ENCODE peak calls at places on chromosomes 6 and 20, in eight cellular contexts. J is aorta, C is transverse colon, Q is ovary, N is HFF-Myc, X is HCT116, W is upper lobe of right lung, G is gastrocnemius medialis. M is an unnamed sample.

GRCh38 chr6:117496383-117496990 is 14.0 kb downstream of the DCBLD1 start:
- DNase-seq in J (no peak), C (no peak), Q (no peak), N (no peak), X (no peak), W (no peak), G (no peak), M (no peak)

GRCh38 chr20:31707994-31708744 is 14.5 kb downstream of the BCL2L1 start:
- DNase-seq in J (peak), C (peak), Q (no peak), N (no peak), X (no peak), W (peak), G (peak), M (no peak)

GRCh38 chr20:3165473-3166337 is 6.0 kb upstream of the FASTKD5 start:
- DNase-seq in J (peak), C (peak), Q (peak), N (no peak), X (no peak), W (no peak), G (no peak), M (no peak)

GRCh38 chr6:37241131-37241530 is 16.4 kb upstream of the TBC1D22B start:
- DNase-seq in J (no peak), C (no peak), Q (no peak), N (no peak), X (no peak), W (no peak), G (no peak), M (no peak)

GRCh38 chr6:14713966-14714631 is 531.8 kb upstream of the JARID2 start:
- DNase-seq in J (no peak), C (no peak), Q (no peak), N (no peak), X (no peak), W (no peak), G (no peak), M (no peak)

GRCh38 chr6:36499918-36500317 is 47.4 kb downstream of the STK38 start:
- DNase-seq in J (no peak), C (no peak), Q (no peak), N (no peak), X (no peak), W (no peak), G (no peak), M (no peak)

GRCh38 chr6:163085426-163085825 is 329.1 kb upstream of the QKI start:
- DNase-seq in J (no peak), C (no peak), Q (no peak), N (no peak), X (no peak), W (no peak), G (no peak), M (no peak)

GRCh38 chr6:43276180-43277082 is 21.6 kb upstream of the SLC22A7 start:
- DNase-seq in J (no peak), C (peak), Q (no peak), N (no peak), X (no peak), W (no peak), G (no peak), M (no peak)

GRCh38 chr6:165718486-165718885 is 55.4 kb upstream of the PDE10A start:
- DNase-seq in J (no peak), C (no peak), Q (no peak), N (no peak), X (no peak), W (no peak), G (no peak), M (peak)

GRCh38 chr6:91268941-91269340 is 682.1 kb upstream of the MAP3K7 start:
- DNase-seq in J (no peak), C (no peak), Q (no peak), N (no peak), X (no peak), W (no peak), G (no peak), M (no peak)

GRCh38 chr20:59784365-59785117 is 148.9 kb downstream of the SYCP2 start:
- DNase-seq in J (no peak), C (no peak), Q (no peak), N (no peak), X (no peak), W (no peak), G (no peak), M (no peak)

GRCh38 chr6:42340516-42340915 is 111.2 kb downstream of the TRERF1 start:
- DNase-seq in J (no peak), C (no peak), Q (no peak), N (no peak), X (no peak), W (no peak), G (no peak), M (no peak)

GRCh38 chr20:35768731-35769664 is 2.8 kb upstream of the PHF20 start:
- DNase-seq in J (peak), C (peak), Q (peak), N (peak), X (peak), W (peak), G (peak), M (peak)

GRCh38 chr6:89934685-89935366 is 40.6 kb downstream of the GJA10 start:
- DNase-seq in J (no peak), C (no peak), Q (no peak), N (no peak), X (no peak), W (no peak), G (no peak), M (no peak)

GRCh38 chr6:83308833-83309232 is 115.7 kb downstream of the RWDD2A start:
- DNase-seq in J (no peak), C (no peak), Q (no peak), N (no peak), X (no peak), W (no peak), G (no peak), M (no peak)

GRCh38 chr20:53774487-53775203 is 181.0 kb upstream of the ZNF217 start:
- DNase-seq in J (no peak), C (no peak), Q (no peak), N (peak), X (peak), W (no peak), G (no peak), M (peak)

GRCh38 chr6:91317984-91318383 is 731.1 kb upstream of the MAP3K7 start:
- DNase-seq in J (no peak), C (no peak), Q (no peak), N (no peak), X (no peak), W (no peak), G (no peak), M (no peak)

GRCh38 chr20:325043-325888 is at the start of gene SOX12:
- DNase-seq in J (peak), C (peak), Q (peak), N (no peak), X (peak), W (peak), G (peak), M (no peak)

GRCh38 chr20:4592316-4593148 is 129.2 kb upstream of the PRND start:
- DNase-seq in J (peak), C (peak), Q (peak), N (no peak), X (no peak), W (peak), G (no peak), M (no peak)
- H3K4me3 ChIP-seq in J (peak), C (peak), Q (peak), N (peak), X (peak), W (peak), G (peak), M (peak)

DNA sequence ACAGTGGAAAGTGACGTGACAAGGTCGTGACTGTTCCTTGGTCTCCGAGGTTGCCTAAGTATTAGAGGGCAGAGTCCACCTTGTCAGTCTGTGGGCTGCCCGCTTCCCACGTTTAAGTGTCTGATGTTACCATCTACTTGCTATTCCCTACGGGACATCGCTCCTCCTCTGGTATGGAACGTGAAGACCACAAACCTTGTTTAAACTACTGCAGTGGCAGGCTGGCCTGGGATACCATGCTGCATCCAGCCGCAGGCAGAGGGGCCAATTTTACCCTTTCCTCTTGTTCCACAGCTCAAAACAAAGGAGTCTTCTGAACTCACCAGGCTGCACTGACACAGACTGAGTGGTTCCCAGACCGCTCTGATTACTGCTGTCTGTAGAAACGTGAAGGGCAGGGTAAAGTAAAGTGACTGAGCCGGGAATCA is 275.9 kb downstream of the FOXC1 start:
- DNase-seq in J (no peak), C (no peak), Q (no peak), N (no peak), X (no peak), W (no peak), G (no peak), M (no peak)
- H3K4me3 ChIP-seq in J (no peak), C (no peak), Q (no peak), N (no peak), X (no peak), W (no peak), G (no peak), M (no peak)

DNA sequence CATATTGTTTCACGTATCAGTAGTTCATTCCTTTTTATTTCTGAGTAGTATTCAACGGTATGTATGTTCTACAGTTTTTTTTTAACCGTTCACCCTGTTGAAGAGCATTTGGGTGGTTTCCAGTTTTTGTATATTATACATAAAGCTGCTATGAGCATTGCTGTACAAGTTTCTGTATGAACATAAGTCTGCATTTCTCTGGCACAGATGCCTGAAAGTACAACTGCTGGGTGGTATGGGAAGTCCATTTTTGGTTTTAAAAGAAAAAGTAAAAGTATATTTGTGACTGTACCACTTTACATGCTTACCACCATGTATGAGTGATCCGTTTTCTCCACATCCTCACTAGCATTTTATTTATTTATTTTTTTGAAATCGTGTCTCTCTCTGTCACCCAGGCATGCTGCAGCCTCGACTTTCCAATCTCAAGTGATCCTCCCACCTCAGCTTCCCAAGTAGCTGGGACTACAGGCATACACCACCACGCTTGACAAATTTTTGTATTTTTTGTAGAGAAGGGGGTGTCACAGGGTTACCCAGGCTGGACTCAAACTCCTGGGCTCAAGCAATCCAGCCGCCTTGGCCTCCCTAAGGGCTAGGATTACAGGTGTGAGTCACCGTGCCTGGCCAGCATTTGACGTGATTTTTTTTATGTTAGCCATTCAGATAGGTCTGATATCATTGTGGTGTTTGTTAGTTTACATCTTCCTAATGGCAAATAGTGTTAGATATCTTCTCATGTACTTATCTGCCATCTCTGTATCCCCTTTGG is 11.0 kb upstream of the SIM1 start:
- DNase-seq in J (no peak), C (no peak), Q (no peak), N (no peak), X (no peak), W (no peak), G (no peak), M (no peak)
- H3K4me3 ChIP-seq in J (no peak), C (no peak), Q (no peak), N (no peak), X (no peak), W (no peak), G (no peak), M (no peak)

GRCh38 chr6:108118359-108118724 is 43.8 kb upstream of the OSTM1 start:
- DNase-seq in J (no peak), C (no peak), Q (no peak), N (no peak), X (no peak), W (no peak), G (no peak), M (no peak)

GRCh38 chr6:108118791-108119211 is 44.3 kb upstream of the OSTM1 start:
- DNase-seq in J (no peak), C (no peak), Q (no peak), N (no peak), X (no peak), W (no peak), G (no peak), M (no peak)

GRCh38 chr6:108120311-108120710 is 45.5 kb upstream of the NR2E1 start:
- DNase-seq in J (no peak), C (no peak), Q (no peak), N (no peak), X (no peak), W (no peak), G (no peak), M (no peak)

GRCh38 chr6:108117427-108118358 is 43.2 kb upstream of the OSTM1 start:
- DNase-seq in J (peak), C (peak), Q (peak), N (no peak), X (no peak), W (peak), G (no peak), M (no peak)

GRCh38 chr6:108119212-108120141 is 44.9 kb upstream of the OSTM1 start:
- DNase-seq in J (no peak), C (no peak), Q (no peak), N (no peak), X (no peak), W (no peak), G (no peak), M (no peak)
- H3K4me3 ChIP-seq in J (peak), C (peak), Q (peak), N (peak), X (no peak), W (peak), G (peak), M (peak)

DNA sequence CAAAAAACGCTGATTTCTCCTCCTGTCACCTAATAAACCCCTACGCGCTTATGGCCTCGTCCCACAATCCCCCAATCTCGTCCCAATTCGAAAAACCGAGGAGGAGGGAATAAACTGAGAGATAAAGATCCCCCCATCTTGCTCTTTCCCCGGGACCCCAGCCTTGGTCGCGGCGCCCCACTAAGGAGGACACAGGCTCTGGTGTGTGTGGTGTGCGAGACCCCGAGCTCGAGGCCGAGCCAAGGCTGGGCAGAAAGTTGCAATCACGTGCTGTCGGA is 1.3 kb upstream of the NR2E1 start:
- DNase-seq in J (no peak), C (no peak), Q (no peak), N (no peak), X (no peak), W (no peak), G (no peak), M (no peak)
- H3K4me3 ChIP-seq in J (no peak), C (no peak), Q (no peak), N (no peak), X (no peak), W (no peak), G (peak), M (no peak)

M was measured in AG04450.